ENCODE peak calls at places on chromosomes 2 and 18, in four cellular contexts. J is HepG2, S is SK-N-SH, X is GM12878. Q is an unnamed sample.

GRCh38 chr18:12373032-12373770 is 3.8 kb downstream of the AFG3L2 start:
- DNase-seq in J (no peak), X (no peak), S (no peak), Q (peak; percentile 40)

GRCh38 chr2:45184606-45185005 is 175.4 kb upstream of the SIX2 start:
- DNase-seq in J (no peak), X (no peak), S (no peak), Q (no peak)

GRCh38 chr18:79798346-79798998 is 734 bp downstream of the KCNG2 start:
- DNase-seq in J (no peak), S (no peak), X (no peak), Q (no peak)

GRCh38 chr2:175107146-175107545 is 60.9 kb downstream of the ATF2 start:
- DNase-seq in X (no peak), J (no peak), S (no peak), Q (no peak)

GRCh38 chr2:5959836-5960820 is 267.9 kb downstream of the SOX11 start:
- DNase-seq in S (no peak), X (no peak), J (no peak), Q (no peak)

GRCh38 chr2:70959851-70960832 is 18.3 kb upstream of the ANKRD53 start:
- DNase-seq in J (no peak), X (no peak), S (peak; percentile 4), Q (peak; percentile 42)

GRCh38 chr2:207640160-207640559 is 15.0 kb upstream of the METTL21A start:
- DNase-seq in X (no peak), S (no peak), J (no peak), Q (no peak)

GRCh38 chr2:210195066-210195852 is 24.1 kb upstream of the KANSL1L start:
- DNase-seq in X (no peak), S (peak; percentile 34), J (peak; percentile 51), Q (peak; percentile 27)

GRCh38 chr2:28663359-28663758 is 88.3 kb upstream of the PPP1CB start:
- DNase-seq in X (no peak), S (no peak), J (peak; percentile 51), Q (no peak)

GRCh38 chr18:21686282-21687105 is 18.1 kb downstream of the ABHD3 start:
- DNase-seq in S (no peak), X (no peak), J (peak; percentile 95), Q (peak; percentile 73)

GRCh38 chr2:163247151-163247872 is 408.7 kb upstream of the KCNH7 start:
- DNase-seq in J (no peak), S (no peak), X (no peak), Q (no peak)

GRCh38 chr2:42098571-42099430 is 51.0 kb downstream of the PKDCC start:
- DNase-seq in S (no peak), X (no peak), J (no peak), Q (no peak)

GRCh38 chr18:35458271-35458670 is 39.5 kb downstream of the INO80C start:
- DNase-seq in J (peak; percentile 13), S (no peak), X (no peak), Q (no peak)

GRCh38 chr18:46220116-46220515 is 115.9 kb downstream of the HAUS1 start:
- DNase-seq in X (no peak), S (no peak), J (no peak), Q (no peak)

GRCh38 chr2:128473175-128474013 is 154.7 kb upstream of the HS6ST1 start:
- DNase-seq in J (no peak), S (no peak), X (peak; percentile 41), Q (no peak)

GRCh38 chr2:66794115-66794514 is 359.2 kb downstream of the MEIS1 start:
- DNase-seq in S (no peak), X (no peak), J (no peak), Q (no peak)

GRCh38 chr2:157032019-157032418 is 225.5 kb upstream of the GALNT5 start:
- DNase-seq in X (no peak), S (peak; percentile 1), J (peak; percentile 46), Q (no peak)

GRCh38 chr2:213411582-213412289 is 127.5 kb downstream of the SPAG16 start:
- DNase-seq in J (no peak), S (no peak), X (no peak), Q (no peak)

GRCh38 chr2:28268386-28268785 is 124.3 kb upstream of the FOSL2 start:
- DNase-seq in X (no peak), S (no peak), J (no peak), Q (no peak)

GRCh38 chr2:48504647-48505327 is 25.2 kb upstream of the STON1 start:
- DNase-seq in X (no peak), S (no peak), J (no peak), Q (no peak)

GRCh38 chr18:3255611-3256165 is 6.2 kb upstream of the MYL12B start:
- DNase-seq in S (no peak), J (no peak), X (no peak), Q (no peak)

GRCh38 chr2:197028230-197028629 is 101.7 kb upstream of the PGAP1 start:
- DNase-seq in X (no peak), S (no peak), J (peak; percentile 72), Q (no peak)

GRCh38 chr2:26018184-26018716 is 15.6 kb upstream of the RAB10 start:
- DNase-seq in X (no peak), S (peak; percentile 52), J (peak; percentile 48), Q (peak; percentile 78)

GRCh38 chr2:38765149-38765548 is 12.9 kb upstream of the GEMIN6 start:
- DNase-seq in S (no peak), X (no peak), J (no peak), Q (no peak)

DNA sequence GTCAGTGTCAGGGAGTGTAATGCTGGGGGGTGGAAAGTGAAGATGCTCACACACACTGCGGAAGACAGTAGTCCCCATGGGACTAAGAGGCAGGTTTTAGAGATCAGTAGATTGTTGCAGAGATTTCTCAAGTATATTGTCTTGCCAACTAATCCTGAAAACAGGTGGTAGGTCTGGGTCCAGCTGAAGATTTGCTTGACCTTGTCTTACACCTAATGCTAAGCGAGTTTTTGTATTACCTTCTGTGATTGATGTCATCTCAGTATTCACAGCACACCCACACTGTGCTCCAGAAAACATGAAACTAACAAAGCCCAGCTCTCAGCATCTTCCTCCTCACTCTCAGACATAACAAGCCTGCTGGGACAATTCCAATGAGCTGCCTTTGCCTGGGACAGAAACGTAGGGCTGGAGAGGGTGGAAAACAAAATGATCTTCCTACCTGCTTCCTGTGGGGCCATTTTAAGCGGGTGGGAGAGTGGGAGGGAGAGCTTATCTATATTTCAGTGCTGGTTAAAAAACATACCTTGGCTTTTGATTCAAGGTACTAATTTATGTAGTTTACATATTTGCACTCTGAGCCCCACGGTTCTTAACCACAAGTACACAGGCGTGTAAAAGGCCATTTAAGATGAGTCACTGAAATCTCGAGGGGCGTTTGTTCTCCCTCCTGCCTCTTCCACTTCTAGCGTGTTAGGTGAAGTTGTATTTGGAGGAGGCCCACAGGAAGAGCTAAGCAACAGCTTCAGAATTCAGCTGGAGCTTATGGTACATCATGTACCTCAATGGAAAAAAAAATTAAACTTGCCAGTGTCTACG is 23.1 kb upstream of the RBMS1 start:
- DNase-seq in S (no peak), X (no peak), J (no peak), Q (no peak)
- TF ChIP-seq SMC3 in S (no peak), X (no peak), J (no peak), Q (no peak)

GRCh38 chr2:40348665-40349064 is 103.2 kb downstream of the SLC8A1 start:
- DNase-seq in X (no peak), S (no peak), J (no peak), Q (no peak)
- TF ChIP-seq NFIC in X (no peak), S (no peak), J (no peak), Q (no peak)

GRCh38 chr2:183253441-183254130 is 129.3 kb downstream of the NUP35 start:
- DNase-seq in X (no peak), S (peak; percentile 17), J (no peak), Q (no peak)

GRCh38 chr2:183250061-183250460 is 125.8 kb downstream of the NUP35 start:
- DNase-seq in J (no peak), X (no peak), S (no peak), Q (no peak)

GRCh38 chr2:183250472-183250871 is 126.2 kb downstream of the NUP35 start:
- DNase-seq in J (no peak), S (no peak), X (no peak), Q (no peak)

GRCh38 chr2:183244300-183244849 is 120.1 kb downstream of the NUP35 start:
- DNase-seq in X (no peak), J (no peak), S (no peak), Q (no peak)

GRCh38 chr2:183248866-183249567 is 124.8 kb downstream of the NUP35 start:
- DNase-seq in J (peak; percentile 15), X (no peak), S (peak; percentile 47), Q (peak; percentile 50)
- TF ChIP-seq CHD2 in J (no peak), X (no peak), S (no peak), Q (no peak)

DNA sequence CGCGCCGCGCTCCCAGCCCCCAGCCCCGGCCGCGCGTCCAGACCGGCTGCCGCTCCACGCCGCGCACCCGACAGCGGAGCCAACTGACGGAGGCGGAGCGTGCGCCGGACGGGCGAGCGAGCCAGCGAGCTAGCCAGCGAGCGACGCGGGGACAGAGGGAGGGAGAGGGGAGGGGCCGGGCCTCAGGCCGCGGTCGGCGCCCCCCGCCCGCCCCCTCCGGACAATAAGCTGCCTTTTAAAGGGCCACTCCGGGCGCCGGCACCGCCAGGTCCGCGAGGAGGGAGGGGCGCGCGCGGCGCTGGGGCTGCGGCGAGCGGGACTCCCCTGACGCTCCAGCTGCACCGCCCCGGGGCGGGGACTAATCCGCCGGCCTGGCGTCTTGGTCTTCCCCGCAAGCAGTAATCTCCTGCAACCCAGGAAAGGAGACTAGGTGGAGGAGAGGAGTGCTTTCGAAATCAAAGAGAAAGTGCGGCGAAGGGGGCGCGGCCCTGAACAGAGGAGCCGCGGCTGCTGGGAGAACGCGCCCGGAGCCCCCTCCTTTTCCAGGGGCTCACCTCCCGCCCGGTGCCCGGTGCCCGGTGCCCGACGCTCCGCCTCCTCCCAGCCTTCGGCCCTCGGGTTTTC is at the start of gene BIN1:
- DNase-seq in J (peak; percentile 34), X (no peak), S (peak; percentile 92), Q (peak; percentile 64)
- TF ChIP-seq SMC3 in J (no peak), X (no peak), S (no peak), Q (no peak)

GRCh38 chr2:182625814-182626213 is 90.2 kb upstream of the DNAJC10 start:
- DNase-seq in X (no peak), J (no peak), S (no peak), Q (no peak)
- TF ChIP-seq NFIC in X (no peak), J (no peak), S (no peak), Q (no peak)

GRCh38 chr2:109349555-109350430 is 220.8 kb downstream of the SH3RF3 start:
- DNase-seq in X (no peak), J (no peak), S (no peak), Q (no peak)
- TF ChIP-seq CHD2 in X (no peak), J (no peak), S (no peak), Q (no peak)

GRCh38 chr18:49561127-49561376 is 805 bp upstream of the LIPG start:
- DNase-seq in S (peak; percentile 58), J (no peak), X (no peak), Q (no peak)
- TF ChIP-seq SMC3 in S (no peak), J (no peak), X (no peak), Q (no peak)

Q was measured in K562.